ENCODE peak calls at places on chromosomes 6 and 20, in six cellular contexts. L is breast epithelium; Q is CD8-positive, alpha-beta memory T cell; R is colonic mucosa; K is left ventricle myocardium inferior; P is heart left ventricle. W is an unnamed sample. For H3K9me3, the result is how much of the 10 kb centered on the place peaks cover.

GRCh38 chr6:38213275-38213674 is 393.7 kb downstream of the ZFAND3 start:
- DNase-seq in K (no peak), L (no peak), P (no peak), R (peak), Q (no peak), W (no peak)

GRCh38 chr6:113763883-113764282 is 93.3 kb upstream of the MARCKS start:
- DNase-seq in P (no peak), Q (no peak), R (no peak), L (no peak), K (no peak), W (no peak)

GRCh38 chr6:499617-500016 is 108.1 kb downstream of the IRF4 start:
- DNase-seq in K (no peak), P (no peak), R (no peak), Q (no peak), L (no peak), W (no peak)

GRCh38 chr6:142846883-142847287 is 98.1 kb downstream of the HIVEP2 start:
- DNase-seq in Q (no peak), K (no peak), P (peak), L (no peak), R (no peak), W (no peak)

GRCh38 chr6:106924699-106925523 is 49.6 kb downstream of the CD24 start:
- DNase-seq in P (no peak), K (no peak), R (peak), Q (no peak), L (no peak), W (no peak)

GRCh38 chr20:38137441-38138037 is 27.5 kb downstream of the TGM2 start:
- DNase-seq in K (no peak), Q (no peak), R (no peak), P (no peak), L (no peak), W (no peak)

GRCh38 chr6:10555625-10556309 is 34.6 kb downstream of the GCNT2 start:
- DNase-seq in R (peak), K (peak), Q (no peak), P (peak), L (peak), W (no peak)

GRCh38 chr6:79239538-79240168 is 5.2 kb upstream of the HMGN3 start:
- DNase-seq in P (no peak), R (no peak), Q (no peak), K (no peak), L (no peak), W (no peak)

GRCh38 chr6:73131706-73132105 is 93.6 kb downstream of the KHDC1L start:
- DNase-seq in R (no peak), Q (no peak), L (no peak), K (no peak), P (no peak), W (no peak)

GRCh38 chr6:87965806-87966205 is 81.8 kb upstream of the SPACA1 start:
- DNase-seq in P (no peak), Q (no peak), L (no peak), K (no peak), R (no peak), W (no peak)

GRCh38 chr6:45327956-45328522 is at the start of gene RUNX2:
- DNase-seq in L (no peak), Q (peak), K (no peak), R (no peak), P (no peak), W (peak)

DNA sequence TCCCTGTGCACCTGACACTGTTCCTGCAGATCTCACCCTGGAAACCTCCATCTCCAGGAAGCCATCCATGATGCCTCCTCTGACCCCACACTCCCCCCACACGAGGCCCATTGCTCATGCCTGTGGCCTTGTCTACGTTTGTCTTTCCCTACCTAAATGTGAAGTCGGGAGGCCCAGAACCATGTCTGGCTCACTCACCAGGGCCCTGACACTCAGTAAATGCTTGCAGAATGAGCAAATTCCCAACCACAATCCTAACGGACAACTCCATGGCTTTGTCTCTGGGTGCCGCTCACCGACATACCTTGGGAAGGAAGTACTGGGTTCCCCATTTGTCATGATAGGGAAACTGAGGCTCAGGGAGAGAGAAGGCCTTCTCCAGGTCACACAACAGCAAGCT is 7.3 kb downstream of the PEDS1 start:
- DNase-seq in L (no peak), P (no peak), K (no peak), R (no peak), Q (no peak), W (no peak)
- H3K4me3 ChIP-seq in L (no peak), P (no peak), K (no peak), R (no peak), Q (peak), W (no peak)

GRCh38 chr6:168722397-168722796 is 281.4 kb downstream of the SMOC2 start:
- DNase-seq in P (no peak), K (no peak), Q (no peak), R (no peak), L (no peak), W (no peak)

GRCh38 chr6:168718821-168719475 is 278.0 kb downstream of the SMOC2 start:
- DNase-seq in Q (no peak), R (no peak), K (no peak), P (no peak), L (no peak), W (no peak)

GRCh38 chr6:168724033-168724432 is 283.0 kb downstream of the SMOC2 start:
- DNase-seq in R (no peak), Q (no peak), L (no peak), K (no peak), P (no peak), W (no peak)

GRCh38 chr6:168719901-168720300 is 278.9 kb downstream of the SMOC2 start:
- DNase-seq in L (no peak), Q (no peak), R (no peak), P (no peak), K (no peak), W (no peak)

GRCh38 chr6:168721571-168721970 is 280.6 kb downstream of the SMOC2 start:
- DNase-seq in K (no peak), R (no peak), Q (no peak), L (no peak), P (no peak), W (no peak)
- H3K9me3 ChIP-seq in K (under half), R (under half), Q (under half), L (under half), P (under half), W (under half)

GRCh38 chr6:139438775-139439174 is 64.3 kb upstream of the CITED2 start:
- DNase-seq in L (no peak), R (no peak), P (no peak), Q (no peak), K (no peak), W (no peak)
- H3K4me3 ChIP-seq in L (no peak), R (no peak), P (no peak), Q (no peak), K (no peak), W (no peak)

DNA sequence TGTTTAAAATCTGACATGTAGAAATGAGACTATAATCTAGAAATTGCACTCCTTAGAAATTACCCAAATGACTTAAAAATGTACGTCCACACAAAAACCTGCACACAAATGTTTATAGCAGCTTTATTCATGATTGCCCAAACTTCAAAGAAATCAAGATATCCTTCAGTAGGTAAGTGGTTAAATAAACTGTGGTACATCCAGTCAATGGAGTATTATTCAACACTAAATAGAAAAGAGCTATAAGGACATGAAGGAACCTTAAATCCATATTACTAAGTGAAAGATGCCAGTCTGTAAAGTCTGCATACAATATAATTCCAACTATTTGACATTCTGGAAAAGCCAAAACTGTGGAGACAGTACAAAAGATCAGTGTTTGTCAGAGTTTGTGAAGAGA is 513.4 kb downstream of the PKHD1 start:
- DNase-seq in Q (no peak), K (no peak), L (no peak), R (no peak), P (no peak), W (no peak)
- H3K9me3 ChIP-seq in Q (under half), K (under half), L (under half), R (under half), P (under half), W (under half)

GRCh38 chr20:49754596-49754995 is 40.9 kb upstream of the B4GALT5 start:
- DNase-seq in R (no peak), L (no peak), P (no peak), K (no peak), Q (no peak), W (no peak)
- H3K4me3 ChIP-seq in R (no peak), L (no peak), P (no peak), K (no peak), Q (no peak), W (no peak)

W was measured in upper lobe of left lung.